ENCODE peak calls at places on chromosomes 5 and 9, in six cellular contexts. W is heart right ventricle, B is NCI-H1436, I is SHP77, U is sigmoid colon, Y is DMS153. L is an unnamed sample.

GRCh38 chr5:1386274-1386717 is 41.4 kb upstream of the CLPTM1L start:
- DNase-seq in B (peak; percentile 21), I (peak; percentile 61), W (peak; percentile 43), U (no peak), Y (peak; percentile 73), L (peak; percentile 60)

GRCh38 chr9:94912700-94913249 is 186.3 kb downstream of the AOPEP start:
- DNase-seq in B (no peak), Y (no peak), I (no peak), U (no peak), W (no peak), L (peak; percentile 88)

GRCh38 chr9:128252317-128253139 is 23.3 kb downstream of the GOLGA2 start:
- DNase-seq in B (no peak), I (no peak), Y (no peak), U (no peak), W (no peak), L (no peak)

GRCh38 chr5:129271309-129271708 is 176.8 kb downstream of the ISOC1 start:
- DNase-seq in B (no peak), W (no peak), U (no peak), Y (no peak), I (no peak), L (peak; percentile 2)

GRCh38 chr5:115424030-115424429 is 120.5 kb downstream of the FEM1C start:
- DNase-seq in I (peak; percentile 69), B (no peak), W (no peak), Y (no peak), U (no peak), L (no peak)

GRCh38 chr5:154330097-154330667 is 115.6 kb upstream of the SAP30L start:
- DNase-seq in W (no peak), Y (no peak), U (no peak), I (no peak), B (no peak), L (no peak)

GRCh38 chr9:19464061-19464763 is 55.4 kb downstream of the ACER2 start:
- DNase-seq in U (no peak), W (no peak), B (no peak), I (no peak), Y (no peak), L (no peak)

GRCh38 chr9:119412399-119412798 is 43.2 kb upstream of the BRINP1 start:
- DNase-seq in I (no peak), W (no peak), Y (no peak), B (no peak), U (no peak), L (no peak)

GRCh38 chr9:23278566-23278965 is 547.5 kb downstream of the ELAVL2 start:
- DNase-seq in U (no peak), I (no peak), B (no peak), Y (no peak), W (no peak), L (no peak)

GRCh38 chr5:132591140-132591539 is 34.4 kb downstream of the RAD50 start:
- DNase-seq in W (no peak), U (no peak), B (no peak), I (no peak), Y (no peak), L (peak; percentile 29)

GRCh38 chr5:172703952-172704351 is 62.9 kb downstream of the NEURL1B start:
- DNase-seq in Y (no peak), W (no peak), B (no peak), U (no peak), I (no peak), L (no peak)

GRCh38 chr5:16791036-16791705 is 144.9 kb downstream of the MYO10 start:
- DNase-seq in W (no peak), U (no peak), I (peak; percentile 63), Y (peak; percentile 43), B (peak; percentile 30), L (peak; percentile 84)

GRCh38 chr5:5883562-5883961 is 461.1 kb downstream of the ICE1 start:
- DNase-seq in U (no peak), I (no peak), Y (no peak), B (no peak), W (no peak), L (no peak)

GRCh38 chr5:77718934-77719610 is 57.1 kb downstream of the TBCA start:
- DNase-seq in U (no peak), I (no peak), B (no peak), Y (no peak), W (no peak), L (no peak)

GRCh38 chr5:15243301-15244020 is 256.5 kb upstream of the FBXL7 start:
- DNase-seq in W (no peak), Y (no peak), B (no peak), U (no peak), I (no peak), L (no peak)

GRCh38 chr5:150517272-150518152 is 9.6 kb downstream of the NDST1 start:
- DNase-seq in W (peak; percentile 62), U (no peak), B (no peak), Y (peak; percentile 53), I (peak; percentile 64), L (peak; percentile 78)

GRCh38 chr9:14962193-14962899 is 52.1 kb upstream of the FREM1 start:
- DNase-seq in B (no peak), U (no peak), Y (no peak), I (no peak), W (no peak), L (no peak)

GRCh38 chr5:173762045-173762444 is 126.1 kb upstream of the CPEB4 start:
- DNase-seq in I (no peak), U (no peak), W (no peak), B (no peak), Y (no peak), L (no peak)

GRCh38 chr5:44646016-44646415 is 162.7 kb upstream of the MRPS30 start:
- DNase-seq in W (no peak), U (no peak), I (no peak), Y (no peak), B (no peak), L (no peak)

GRCh38 chr9:95176755-95177319 is 140.7 kb downstream of the FANCC start:
- DNase-seq in W (no peak), I (no peak), U (no peak), Y (no peak), B (no peak), L (no peak)